ENCODE peak calls at places on chromosomes 4 and X, in six cellular contexts. A is H9, N is left ventricle myocardium inferior, F is A549, H is body of pancreas, V is transverse colon. W is an unnamed sample.

GRCh38 chr4:99506781-99507180 is 4.0 kb upstream of the C4orf17 start:
- DNase-seq in A (no peak), N (no peak), F (no peak), H (no peak), V (no peak), W (no peak)

GRCh38 chr4:4216668-4217067 is 10.1 kb downstream of the OTOP1 start:
- DNase-seq in A (peak; percentile 41), N (no peak), F (no peak), H (no peak), V (no peak), W (no peak)

GRCh38 chr4:138977525-138977924 is 38.1 kb upstream of the NOCT start:
- DNase-seq in A (peak; percentile 38), N (no peak), F (no peak), H (no peak), V (no peak), W (no peak)

GRCh38 chrX:63932907-63933306 is 147.9 kb upstream of the ARHGEF9 start:
- DNase-seq in A (no peak), N (no peak), F (no peak), H (no peak), V (no peak), W (no peak)

GRCh38 chr4:24655971-24656370 is 71.6 kb upstream of the DHX15 start:
- DNase-seq in A (no peak), N (no peak), F (peak; percentile 44), H (no peak), V (peak; percentile 46), W (no peak)

GRCh38 chr4:43316813-43317212 is 424.3 kb downstream of the GRXCR1 start:
- DNase-seq in A (no peak), N (no peak), F (no peak), H (no peak), V (no peak), W (no peak)

GRCh38 chrX:21975242-21975641 is 34.7 kb downstream of the SMS start:
- DNase-seq in A (no peak), N (no peak), F (no peak), H (no peak), V (no peak), W (no peak)

GRCh38 chrX:69221239-69222102 is 56.2 kb upstream of the PJA1 start:
- DNase-seq in A (peak; percentile 47), N (no peak), F (no peak), H (no peak), V (no peak), W (no peak)

GRCh38 chr4:149785686-149786431 is 29.8 kb downstream of the IQCM start:
- DNase-seq in A (peak; percentile 50), N (no peak), F (no peak), H (no peak), V (no peak), W (no peak)

GRCh38 chrX:15680401-15680800 is 15.8 kb upstream of the CLTRN start:
- DNase-seq in A (no peak), N (no peak), F (no peak), H (no peak), V (no peak), W (no peak)

GRCh38 chrX:38694394-38694793 is 106.9 kb upstream of the MID1IP1 start:
- DNase-seq in A (no peak), N (no peak), F (no peak), H (no peak), V (no peak), W (no peak)

GRCh38 chrX:8684201-8684600 is 47.7 kb downstream of the ANOS1 start:
- DNase-seq in A (no peak), N (no peak), F (no peak), H (no peak), V (no peak), W (no peak)

GRCh38 chrX:50495616-50496015 is 25.0 kb upstream of the DGKK start:
- DNase-seq in A (no peak), N (peak; percentile 32), F (no peak), H (no peak), V (no peak), W (no peak)

GRCh38 chrX:39613997-39614679 is 483.6 kb downstream of the BCOR start:
- DNase-seq in A (peak; percentile 72), N (no peak), F (no peak), H (peak; percentile 15), V (peak; percentile 19), W (no peak)

GRCh38 chr4:56372774-56373173 is 14.5 kb downstream of the AASDH start:
- DNase-seq in A (no peak), N (no peak), F (no peak), H (no peak), V (no peak), W (no peak)

GRCh38 chrX:109841869-109842579 is 109.0 kb upstream of the ACSL4 start:
- DNase-seq in A (no peak), N (no peak), F (no peak), H (no peak), V (no peak), W (no peak)

GRCh38 chrX:2703991-2704369 is 12.9 kb downstream of the CD99 start:
- DNase-seq in A (no peak), N (peak; percentile 47), F (no peak), H (no peak), V (peak; percentile 55), W (no peak)

GRCh38 chr4:475962-476361 is 23.0 kb downstream of the ZNF721 start:
- DNase-seq in A (no peak), N (no peak), F (no peak), H (no peak), V (no peak), W (no peak)

GRCh38 chr4:476501-476900 is 22.5 kb downstream of the ZNF721 start:
- DNase-seq in A (no peak), N (no peak), F (no peak), H (no peak), V (no peak), W (no peak)

GRCh38 chr4:473575-474457 is 25.1 kb downstream of the ZNF721 start:
- DNase-seq in A (peak; percentile 97), N (peak; percentile 95), F (peak; percentile 98), H (peak; percentile 97), V (peak; percentile 95), W (peak; percentile 96)

GRCh38 chr4:477686-478085 is 21.3 kb downstream of the ZNF721 start:
- DNase-seq in A (no peak), N (no peak), F (no peak), H (no peak), V (no peak), W (no peak)

DNA sequence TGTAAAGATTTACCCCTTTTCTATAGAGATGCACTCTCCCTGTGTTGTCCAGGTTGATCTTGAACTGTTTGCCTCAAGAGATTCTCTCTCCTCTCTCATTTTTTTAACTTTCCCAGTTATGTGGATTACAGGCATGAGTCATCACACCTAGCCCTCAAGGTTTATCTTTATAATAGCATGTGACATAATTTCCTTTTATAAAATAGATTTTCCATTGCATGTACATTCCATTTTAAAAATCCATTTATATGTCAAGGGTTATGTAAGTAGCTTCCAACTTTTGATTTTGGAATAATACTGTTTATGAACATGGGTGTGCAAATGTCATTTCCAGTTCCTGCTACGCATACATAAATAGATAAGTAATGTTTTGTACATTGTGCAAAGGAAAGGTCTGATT is 20.6 kb downstream of the ZNF721 start:
- DNase-seq in A (no peak), N (no peak), F (no peak), H (no peak), V (no peak), W (no peak)
- H3K9me3 ChIP-seq in A (no peaks in the 10 kb centered on the region), N (peaks cover 35% of the 10 kb centered on the region), F (peaks cover 66% of the 10 kb centered on the region), H (no peaks in the 10 kb centered on the region), V (peaks cover 7% of the 10 kb centered on the region), W (peaks cover 41% of the 10 kb centered on the region)

GRCh38 chr4:8780596-8781368 is 90.9 kb downstream of the HMX1 start:
- DNase-seq in A (no peak), N (no peak), F (no peak), H (no peak), V (no peak), W (no peak)

GRCh38 chr4:8781641-8782040 is 90.0 kb downstream of the HMX1 start:
- DNase-seq in A (no peak), N (no peak), F (no peak), H (no peak), V (no peak), W (no peak)

GRCh38 chr4:8779371-8779988 is 92.2 kb downstream of the HMX1 start:
- DNase-seq in A (no peak), N (no peak), F (no peak), H (peak; percentile 60), V (no peak), W (no peak)

GRCh38 chr4:8778760-8779159 is 92.9 kb downstream of the HMX1 start:
- DNase-seq in A (no peak), N (no peak), F (no peak), H (no peak), V (no peak), W (no peak)

GRCh38 chr4:8780086-8780485 is 91.6 kb downstream of the HMX1 start:
- DNase-seq in A (no peak), N (no peak), F (no peak), H (no peak), V (no peak), W (no peak)
- H3K9me3 ChIP-seq in A (no peaks in the 10 kb centered on the region), N (no peaks in the 10 kb centered on the region), F (no peaks in the 10 kb centered on the region), H (no peaks in the 10 kb centered on the region), V (no peaks in the 10 kb centered on the region), W (no peaks in the 10 kb centered on the region)

GRCh38 chr4:126269106-126269505 is 954.4 kb downstream of the FAT4 start:
- DNase-seq in A (no peak), N (peak; percentile 48), F (no peak), H (no peak), V (no peak), W (no peak)

GRCh38 chr4:126268106-126268505 is 953.4 kb downstream of the FAT4 start:
- DNase-seq in A (no peak), N (no peak), F (no peak), H (no peak), V (no peak), W (no peak)

GRCh38 chr4:126267689-126268088 is 952.9 kb downstream of the FAT4 start:
- DNase-seq in A (no peak), N (no peak), F (peak; percentile 0), H (no peak), V (no peak), W (no peak)

GRCh38 chr4:126265880-126266279 is 951.1 kb downstream of the FAT4 start:
- DNase-seq in A (no peak), N (no peak), F (no peak), H (no peak), V (no peak), W (no peak)

DNA sequence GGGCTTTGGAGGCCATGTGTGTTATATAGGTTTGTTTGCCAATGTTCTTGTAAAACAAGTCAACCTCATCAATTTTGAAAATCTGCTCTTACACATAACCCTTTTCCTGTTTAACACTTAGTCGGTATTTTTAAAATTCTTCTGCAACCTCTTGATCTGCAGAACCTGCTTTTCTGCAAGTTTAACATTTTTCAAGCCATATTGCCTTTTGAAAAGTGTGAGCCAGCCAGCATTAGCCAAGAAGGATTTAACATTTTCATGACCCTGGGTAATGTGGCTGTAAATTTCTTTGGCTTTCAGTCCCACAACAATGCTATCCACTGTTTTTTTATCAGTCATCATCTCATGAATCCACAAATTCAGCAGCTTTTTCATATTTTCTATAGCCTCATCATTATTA is 956.5 kb downstream of the FAT4 start:
- DNase-seq in A (no peak), N (no peak), F (no peak), H (no peak), V (no peak), W (no peak)
- H3K9me3 ChIP-seq in A (no peaks in the 10 kb centered on the region), N (peaks cover 4% of the 10 kb centered on the region), F (no peaks in the 10 kb centered on the region), H (no peaks in the 10 kb centered on the region), V (no peaks in the 10 kb centered on the region), W (no peaks in the 10 kb centered on the region)

DNA sequence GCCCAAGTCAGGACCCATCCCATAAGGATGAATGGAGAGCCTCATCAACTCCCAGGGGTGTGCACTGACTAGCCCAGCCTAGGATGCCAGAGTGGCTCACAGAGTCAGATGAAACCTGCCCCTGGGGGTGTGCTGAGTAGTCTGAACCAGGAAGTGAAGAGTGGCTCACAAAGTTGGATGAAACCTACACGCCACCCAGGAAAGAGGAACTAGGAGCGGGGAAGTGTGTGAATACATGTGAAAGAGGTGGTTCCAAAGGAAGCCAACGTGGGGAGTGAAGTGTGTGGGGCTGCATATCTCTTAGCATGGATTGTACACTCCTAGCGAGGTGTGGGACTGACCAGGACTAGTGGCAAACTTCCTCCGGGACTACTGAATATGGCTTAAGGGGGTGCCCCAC is 902.1 kb upstream of the NDST4 start:
- DNase-seq in A (no peak), N (no peak), F (no peak), H (no peak), V (no peak), W (no peak)
- H3K9me3 ChIP-seq in A (peaks cover 46% of the 10 kb centered on the region), N (peaks cover 84% of the 10 kb centered on the region), F (peaks cover 15% of the 10 kb centered on the region), H (no peaks in the 10 kb centered on the region), V (peaks cover 22% of the 10 kb centered on the region), W (peaks cover 23% of the 10 kb centered on the region)